ENCODE peak calls at places on chromosomes 3 and 15, in six cellular contexts. F is dorsolateral prefrontal cortex, E is lower lobe of right lung, L is heart right ventricle, D is GM23338, M is RWPE1. A is an unnamed sample.

GRCh38 chr15:59532770-59533379 is 78.7 kb upstream of the GCNT3 start:
- DNase-seq in F (no peak), E (no peak), L (no peak), D (peak; percentile 80), M (peak; percentile 52), A (no peak)

GRCh38 chr3:60912876-60913275 is 338.4 kb downstream of the FHIT start:
- DNase-seq in F (no peak), E (no peak), L (no peak), D (no peak), M (no peak), A (no peak)

GRCh38 chr3:149579161-149579560 is 78.7 kb downstream of the WWTR1 start:
- DNase-seq in F (no peak), E (no peak), L (no peak), D (no peak), M (no peak), A (no peak)

GRCh38 chr15:32872606-32873291 is 154.9 kb downstream of the GREM1 start:
- DNase-seq in F (no peak), E (no peak), L (no peak), D (no peak), M (no peak), A (no peak)

GRCh38 chr3:160722331-160722730 is 33.7 kb upstream of the PPM1L start:
- DNase-seq in F (no peak), E (no peak), L (no peak), D (no peak), M (no peak), A (no peak)

GRCh38 chr3:115819785-115820384 is 196.6 kb downstream of the GAP43 start:
- DNase-seq in F (peak; percentile 68), E (peak; percentile 48), L (no peak), D (peak; percentile 89), M (peak; percentile 61), A (peak; percentile 34)

GRCh38 chr3:95438274-95438673 is 1375.4 kb downstream of the NSUN3 start:
- DNase-seq in F (no peak), E (no peak), L (no peak), D (peak; percentile 8), M (no peak), A (no peak)

GRCh38 chr3:14265246-14265962 is 86.8 kb downstream of the LSM3 start:
- DNase-seq in F (no peak), E (no peak), L (no peak), D (no peak), M (peak; percentile 55), A (no peak)

GRCh38 chr3:96294143-96294542 is 520.3 kb upstream of the EPHA6 start:
- DNase-seq in F (no peak), E (no peak), L (no peak), D (peak; percentile 34), M (no peak), A (no peak)

GRCh38 chr3:143011705-143012104 is 10.3 kb downstream of the U2SURP start:
- DNase-seq in F (no peak), E (no peak), L (no peak), D (no peak), M (no peak), A (no peak)

GRCh38 chr3:29226709-29227108 is 54.2 kb upstream of the RBMS3 start:
- DNase-seq in F (no peak), E (no peak), L (no peak), D (no peak), M (no peak), A (no peak)

GRCh38 chr3:141797167-141797773 is 34.1 kb downstream of the GRK7 start:
- DNase-seq in F (no peak), E (peak; percentile 67), L (peak; percentile 80), D (peak; percentile 96), M (no peak), A (peak; percentile 27)

GRCh38 chr15:42384597-42384996 is 25.3 kb downstream of the CAPN3 start:
- DNase-seq in F (no peak), E (no peak), L (no peak), D (peak; percentile 72), M (no peak), A (no peak)

GRCh38 chr15:37229855-37230254 is 129.5 kb upstream of the MEIS2 start:
- DNase-seq in F (no peak), E (no peak), L (no peak), D (no peak), M (no peak), A (no peak)

GRCh38 chr3:22861426-22861825 is 341.7 kb upstream of the UBE2E2 start:
- DNase-seq in F (no peak), E (no peak), L (no peak), D (no peak), M (peak; percentile 50), A (no peak)

GRCh38 chr15:78842519-78842918 is 30.2 kb upstream of the MORF4L1 start:
- DNase-seq in F (no peak), E (no peak), L (no peak), D (no peak), M (no peak), A (no peak)

GRCh38 chr3:185649414-185649813 is 63.3 kb downstream of the SENP2 start:
- DNase-seq in F (no peak), E (no peak), L (no peak), D (no peak), M (no peak), A (no peak)

GRCh38 chr3:188534633-188535032 is 380.7 kb downstream of the LPP start:
- DNase-seq in F (no peak), E (no peak), L (no peak), D (no peak), M (no peak), A (no peak)

GRCh38 chr3:13335062-13335461 is 85.1 kb downstream of the NUP210 start:
- DNase-seq in F (no peak), E (no peak), L (no peak), D (no peak), M (no peak), A (no peak)

GRCh38 chr3:134517796-134518195 is 31.9 kb downstream of the CEP63 start:
- DNase-seq in F (no peak), E (no peak), L (no peak), D (no peak), M (no peak), A (no peak)

GRCh38 chr3:11989383-11990050 is 14.7 kb upstream of the SYN2 start:
- DNase-seq in F (no peak), E (no peak), L (no peak), D (peak; percentile 14), M (no peak), A (no peak)

GRCh38 chr15:96052572-96053038 is 277.9 kb upstream of the NR2F2 start:
- DNase-seq in F (no peak), E (no peak), L (no peak), D (peak; percentile 81), M (no peak), A (no peak)

GRCh38 chr3:113214227-113214626 is 2.9 kb downstream of the BOC start:
- DNase-seq in F (no peak), E (no peak), L (no peak), D (no peak), M (no peak), A (no peak)

GRCh38 chr15:72585659-72586058 is 68.8 kb upstream of the GOLGA6B start:
- DNase-seq in F (no peak), E (no peak), L (no peak), D (peak; percentile 43), M (no peak), A (no peak)

GRCh38 chr3:128500556-128500955 is 7.6 kb upstream of the GATA2 start:
- DNase-seq in F (peak; percentile 14), E (no peak), L (no peak), D (no peak), M (no peak), A (no peak)

GRCh38 chr3:101512521-101513418 is at the start of gene SENP7:
- DNase-seq in F (peak; percentile 73), E (peak; percentile 91), L (peak; percentile 88), D (peak; percentile 89), M (peak; percentile 84), A (peak; percentile 63)
- H3K27ac ChIP-seq in F (peak within 1 kb of the TSS; percentile 84), E (peak within 1 kb of the TSS; percentile 89), L (peak within 1 kb of the TSS; percentile 96), D (peak within 1 kb of the TSS; percentile 89), M (peak within 1 kb of the TSS; percentile 95), A (peak within 1 kb of the TSS; percentile 88)

GRCh38 chr3:45852828-45853227 is 10.9 kb upstream of the LZTFL1 start:
- DNase-seq in F (no peak), E (no peak), L (no peak), D (no peak), M (no peak), A (no peak)
- H3K27ac ChIP-seq in F (no peak overlapping the region), E (no peak overlapping the region), L (no peak overlapping the region), D (no peak overlapping the region), M (no peak overlapping the region), A (no peak overlapping the region)

GRCh38 chr15:74856537-74856936 is 13.6 kb upstream of the ULK3 start:
- DNase-seq in F (no peak), E (no peak), L (no peak), D (no peak), M (no peak), A (no peak)

GRCh38 chr15:74857671-74858365 is 14.9 kb upstream of the ULK3 start:
- DNase-seq in F (no peak), E (no peak), L (no peak), D (no peak), M (no peak), A (no peak)

GRCh38 chr15:74858366-74858735 is 14.8 kb downstream of the SCAMP2 start:
- DNase-seq in F (no peak), E (no peak), L (no peak), D (no peak), M (no peak), A (no peak)

GRCh38 chr15:74855857-74856256 is 12.9 kb upstream of the ULK3 start:
- DNase-seq in F (no peak), E (no peak), L (no peak), D (no peak), M (no peak), A (no peak)

GRCh38 chr15:74857082-74857655 is 14.2 kb upstream of the ULK3 start:
- DNase-seq in F (no peak), E (no peak), L (no peak), D (no peak), M (no peak), A (no peak)
- H3K27ac ChIP-seq in F (no peak overlapping the region), E (no peak overlapping the region), L (no peak overlapping the region), D (no peak overlapping the region), M (no peak overlapping the region), A (no peak overlapping the region)

GRCh38 chr3:124935794-124936542 is 1.4 kb upstream of the MUC13 start:
- DNase-seq in F (no peak), E (no peak), L (no peak), D (no peak), M (no peak), A (no peak)

GRCh38 chr3:124934577-124934976 is at the start of gene MUC13:
- DNase-seq in F (no peak), E (no peak), L (no peak), D (no peak), M (no peak), A (no peak)

GRCh38 chr3:124938896-124939295 is 4.3 kb upstream of the MUC13 start:
- DNase-seq in F (no peak), E (no peak), L (no peak), D (no peak), M (no peak), A (no peak)

GRCh38 chr3:124937049-124937448 is 2.5 kb upstream of the MUC13 start:
- DNase-seq in F (no peak), E (no peak), L (no peak), D (no peak), M (no peak), A (no peak)

DNA sequence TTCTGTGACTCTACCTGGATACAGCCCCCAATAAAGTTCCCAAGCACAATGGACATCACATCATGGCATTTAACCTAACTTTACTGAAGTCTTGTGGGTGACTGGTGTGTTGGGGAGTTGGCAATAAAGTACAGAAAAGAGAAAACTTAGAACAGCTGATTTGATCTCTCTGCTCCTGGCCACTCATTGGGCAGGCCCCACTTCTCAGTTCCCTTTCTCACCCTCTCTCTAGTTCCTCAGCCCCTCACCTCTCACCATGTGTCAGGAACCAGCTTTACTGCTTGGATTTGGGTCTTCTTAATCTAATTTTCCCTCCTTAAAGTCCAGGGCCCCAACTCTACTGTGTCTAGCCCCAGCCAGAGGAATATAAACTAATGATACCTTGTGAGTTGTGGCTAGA is 713 bp upstream of the MUC13 start:
- DNase-seq in F (no peak), E (no peak), L (no peak), D (no peak), M (no peak), A (no peak)
- H3K27ac ChIP-seq in F (no peak overlapping the region), E (no peak overlapping the region), L (no peak overlapping the region), D (no peak overlapping the region), M (no peak overlapping the region), A (no peak overlapping the region)

A was measured in CD4-positive, alpha-beta T cell.